ENCODE peak calls at places on chromosome 5, in seven cellular contexts. W is pancreas, G is aorta, M is endothelial cell of umbilical vein, P is heart right ventricle, R is K562, K is AG04449. F is an unnamed sample.

GRCh38 chr5:147558826-147559225 is 49.0 kb upstream of the DPYSL3 start:
- DNase-seq in W (no peak), G (peak), M (peak), P (peak), R (peak), K (no peak), F (no peak)

GRCh38 chr5:3382151-3382550 is 213.5 kb upstream of the IRX1 start:
- DNase-seq in W (no peak), G (no peak), M (no peak), P (no peak), R (no peak), K (no peak), F (no peak)

GRCh38 chr5:147504001-147504400 is 5.9 kb downstream of the DPYSL3 start:
- DNase-seq in W (no peak), G (peak), M (peak), P (peak), R (no peak), K (no peak), F (peak)

GRCh38 chr5:53360811-53361210 is 119.6 kb upstream of the FST start:
- DNase-seq in W (no peak), G (no peak), M (peak), P (no peak), R (no peak), K (peak), F (peak)

GRCh38 chr5:113039229-113039628 is 62.6 kb downstream of the DCP2 start:
- DNase-seq in W (no peak), G (no peak), M (no peak), P (no peak), R (no peak), K (no peak), F (no peak)

GRCh38 chr5:74642543-74642863 is 2.0 kb upstream of the ENC1 start:
- DNase-seq in W (no peak), G (no peak), M (no peak), P (no peak), R (no peak), K (no peak), F (no peak)

GRCh38 chr5:132435891-132436290 is 54.7 kb downstream of the IRF1 start:
- DNase-seq in W (no peak), G (no peak), M (no peak), P (no peak), R (no peak), K (no peak), F (no peak)

GRCh38 chr5:172870261-172870806 is 36.3 kb downstream of the ERGIC1 start:
- DNase-seq in W (no peak), G (peak), M (peak), P (peak), R (no peak), K (peak), F (peak)

GRCh38 chr5:80153586-80154126 is 102.2 kb downstream of the SERINC5 start:
- DNase-seq in W (no peak), G (no peak), M (no peak), P (no peak), R (no peak), K (no peak), F (no peak)

GRCh38 chr5:133966090-133966489 is 2.3 kb downstream of the C5orf15 start:
- DNase-seq in W (no peak), G (no peak), M (no peak), P (no peak), R (no peak), K (no peak), F (no peak)

GRCh38 chr5:14452685-14453084 is 128.9 kb upstream of the OTULINL start:
- DNase-seq in W (no peak), G (no peak), M (no peak), P (no peak), R (no peak), K (no peak), F (no peak)

GRCh38 chr5:172791726-172792445 is 20.9 kb upstream of the DUSP1 start:
- DNase-seq in W (no peak), G (no peak), M (no peak), P (no peak), R (no peak), K (no peak), F (no peak)

GRCh38 chr5:1522601-1523479 is 920 bp downstream of the LPCAT1 start:
- DNase-seq in W (peak), G (peak), M (no peak), P (peak), R (peak), K (no peak), F (no peak)

GRCh38 chr5:53091304-53091703 is 18.3 kb downstream of the MOCS2 start:
- DNase-seq in W (no peak), G (no peak), M (peak), P (no peak), R (no peak), K (no peak), F (no peak)

GRCh38 chr5:132557425-132557805 is 638 bp downstream of the RAD50 start:
- DNase-seq in W (no peak), G (peak), M (peak), P (peak), R (peak), K (no peak), F (no peak)

GRCh38 chr5:19988447-19988846 is 447 bp upstream of the CDH18 start:
- DNase-seq in W (no peak), G (no peak), M (no peak), P (no peak), R (no peak), K (no peak), F (no peak)

DNA sequence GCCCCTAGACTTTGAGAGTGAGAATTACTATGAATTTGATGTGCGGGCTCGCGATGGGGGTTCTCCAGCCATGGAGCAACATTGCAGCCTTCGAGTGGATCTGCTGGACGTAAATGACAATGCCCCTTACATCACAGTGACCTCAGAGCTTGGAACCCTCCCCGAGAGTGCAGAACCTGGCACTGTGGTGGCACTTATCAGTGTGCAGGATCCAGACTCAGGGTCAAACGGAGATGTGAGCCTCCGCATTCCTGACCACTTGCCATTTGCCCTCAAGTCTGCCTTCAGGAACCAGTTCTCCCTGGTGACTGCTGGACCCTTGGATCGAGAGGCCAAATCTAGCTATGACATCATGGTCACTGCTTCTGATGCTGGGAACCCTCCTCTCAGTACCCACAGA is 1.3 kb downstream of the PCDHGC4 start:
- DNase-seq in W (no peak), G (no peak), M (no peak), P (no peak), R (no peak), K (no peak), F (no peak)
- H3K4me3 ChIP-seq in W (no peak), G (no peak), M (no peak), P (no peak), R (no peak), K (no peak), F (no peak)

GRCh38 chr5:56012281-56012963 is 17.7 kb upstream of the IL6ST start:
- DNase-seq in W (no peak), G (no peak), M (peak), P (peak), R (no peak), K (no peak), F (no peak)
- H3K4me3 ChIP-seq in W (no peak), G (no peak), M (no peak), P (no peak), R (no peak), K (no peak), F (no peak)

GRCh38 chr5:95958308-95959014 is 3.2 kb downstream of the ELL2 start:
- DNase-seq in W (no peak), G (no peak), M (no peak), P (no peak), R (no peak), K (no peak), F (no peak)
- H3K4me3 ChIP-seq in W (peak), G (peak), M (no peak), P (peak), R (no peak), K (peak), F (peak)

GRCh38 chr5:140926903-140927573 is 939 bp downstream of the PCDHAC1 start:
- DNase-seq in W (peak), G (peak), M (no peak), P (no peak), R (no peak), K (no peak), F (no peak)
- H3K4me3 ChIP-seq in W (peak), G (peak), M (no peak), P (peak), R (no peak), K (peak), F (peak)

GRCh38 chr5:151683936-151684586 is 2.7 kb downstream of the SPARC start:
- DNase-seq in W (no peak), G (no peak), M (peak), P (no peak), R (no peak), K (no peak), F (no peak)
- H3K4me3 ChIP-seq in W (no peak), G (peak), M (peak), P (peak), R (no peak), K (peak), F (peak)

F was measured in AG09309.